ENCODE peak calls at places on chromosomes 4 and X, in nine cellular contexts. T, Y, R, P, M, X, S, H and J are unnamed samples.

GRCh38 chr4:127732623-127733199 is 2.5 kb downstream of the SLC25A31 start:
- DNase-seq in T (no peak), Y (no peak), R (no peak), P (no peak), M (no peak), X (no peak), S (no peak), H (no peak), J (peak; percentile 52)

GRCh38 chrX:124030520-124030919 is 69.0 kb downstream of the STAG2 start:
- DNase-seq in T (no peak), Y (no peak), R (no peak), P (no peak), M (no peak), X (no peak), S (no peak), H (no peak), J (no peak)

GRCh38 chr4:123661080-123661737 is 264.6 kb downstream of the SPRY1 start:
- DNase-seq in T (no peak), Y (no peak), R (no peak), P (no peak), M (no peak), X (no peak), S (no peak), H (no peak), J (peak; percentile 57)

GRCh38 chr4:141614878-141615586 is 21.4 kb upstream of the IL15 start:
- DNase-seq in T (no peak), Y (no peak), R (no peak), P (no peak), M (no peak), X (no peak), S (no peak), H (no peak), J (no peak)

GRCh38 chrX:134753185-134754008 is 95.1 kb upstream of the PLAC1 start:
- DNase-seq in T (no peak), Y (no peak), R (no peak), P (no peak), M (no peak), X (no peak), S (peak; percentile 16), H (no peak), J (peak; percentile 71)

GRCh38 chrX:49695276-49696180 is at the start of gene PAGE1:
- DNase-seq in T (no peak), Y (no peak), R (no peak), P (no peak), M (no peak), X (no peak), S (no peak), H (no peak), J (no peak)

GRCh38 chr4:142473960-142474338 is 372.2 kb downstream of the INPP4B start:
- DNase-seq in T (no peak), Y (peak; percentile 65), R (no peak), P (no peak), M (peak; percentile 40), X (no peak), S (no peak), H (no peak), J (no peak)

GRCh38 chr4:175807596-175807995 is 4.5 kb downstream of the GPM6A start:
- DNase-seq in T (no peak), Y (no peak), R (no peak), P (no peak), M (no peak), X (no peak), S (no peak), H (no peak), J (no peak)

GRCh38 chrX:134886201-134886600 is 104.6 kb upstream of the SMIM10 start:
- DNase-seq in T (no peak), Y (no peak), R (no peak), P (no peak), M (no peak), X (no peak), S (no peak), H (no peak), J (no peak)

GRCh38 chrX:11968470-11968869 is 169.8 kb upstream of the FRMPD4 start:
- DNase-seq in T (no peak), Y (no peak), R (no peak), P (no peak), M (no peak), X (no peak), S (no peak), H (no peak), J (no peak)

GRCh38 chr4:152956650-152957436 is 20.7 kb downstream of the FHDC1 start:
- DNase-seq in T (no peak), Y (no peak), R (no peak), P (no peak), M (no peak), X (no peak), S (no peak), H (no peak), J (peak; percentile 19)

GRCh38 chr4:76589872-76590846 is 155.1 kb downstream of the SHROOM3 start:
- DNase-seq in T (no peak), Y (no peak), R (no peak), P (no peak), M (no peak), X (peak; percentile 63), S (no peak), H (no peak), J (peak; percentile 92)

GRCh38 chr4:30941641-30942040 is 221.5 kb downstream of the PCDH7 start:
- DNase-seq in T (no peak), Y (no peak), R (no peak), P (no peak), M (no peak), X (no peak), S (no peak), H (no peak), J (no peak)

GRCh38 chr4:8237256-8237989 is 32.1 kb upstream of the HTRA3 start:
- DNase-seq in T (no peak), Y (no peak), R (no peak), P (no peak), M (no peak), X (no peak), S (no peak), H (no peak), J (no peak)
- H3K4me1 ChIP-seq in T (peaks cover 9% of the 10 kb centered on the region), Y (peaks cover 4% of the 10 kb centered on the region), R (peaks cover 2% of the 10 kb centered on the region), P (peaks cover 12% of the 10 kb centered on the region), M (peaks cover 44% of the 10 kb centered on the region), X (peaks cover 6% of the 10 kb centered on the region), S (peaks cover 10% of the 10 kb centered on the region), H (no peaks in the 10 kb centered on the region), J (peaks cover under 1% of the 10 kb centered on the region)

GRCh38 chr4:56650259-56651070 is 30.6 kb downstream of the HOPX start:
- DNase-seq in T (no peak), Y (no peak), R (no peak), P (no peak), M (no peak), X (no peak), S (no peak), H (no peak), J (no peak)
- TF ChIP-seq CTCF in T (no peak), Y (no peak), R (no peak), P (no peak), M (no peak), X (no peak), S (no peak), H (no peak), J (no peak)

GRCh38 chr4:98521486-98521885 is 136.9 kb downstream of the TSPAN5 start:
- DNase-seq in T (no peak), Y (no peak), R (no peak), P (no peak), M (no peak), X (no peak), S (no peak), H (no peak), J (peak; percentile 25)
- H3K4me1 ChIP-seq in T (no peaks in the 10 kb centered on the region), Y (peaks cover 60% of the 10 kb centered on the region), R (peaks cover 8% of the 10 kb centered on the region), P (no peaks in the 10 kb centered on the region), M (peaks cover 39% of the 10 kb centered on the region), X (peaks cover 7% of the 10 kb centered on the region), S (no peaks in the 10 kb centered on the region), H (peaks cover 9% of the 10 kb centered on the region), J (peaks cover 81% of the 10 kb centered on the region)

GRCh38 chr4:38180456-38180855 is 220.3 kb downstream of the PTTG2 start:
- DNase-seq in T (no peak), Y (no peak), R (no peak), P (no peak), M (no peak), X (no peak), S (no peak), H (no peak), J (no peak)
- TF ChIP-seq CTCF in T (no peak), Y (no peak), R (no peak), P (no peak), M (no peak), X (no peak), S (peak; percentile 9), H (no peak), J (no peak)

GRCh38 chr4:85700362-85700761 is 225.4 kb downstream of the ARHGAP24 start:
- DNase-seq in T (no peak), Y (no peak), R (no peak), P (no peak), M (no peak), X (no peak), S (no peak), H (no peak), J (no peak)
- H3K4me1 ChIP-seq in T (no peaks in the 10 kb centered on the region), Y (no peaks in the 10 kb centered on the region), R (no peaks in the 10 kb centered on the region), P (no peaks in the 10 kb centered on the region), M (peaks cover 53% of the 10 kb centered on the region), X (no peaks in the 10 kb centered on the region), S (no peaks in the 10 kb centered on the region), H (no peaks in the 10 kb centered on the region), J (no peaks in the 10 kb centered on the region)

GRCh38 chr4:15853345-15853744 is 75.2 kb downstream of the CD38 start:
- DNase-seq in T (no peak), Y (no peak), R (no peak), P (no peak), M (no peak), X (no peak), S (no peak), H (no peak), J (no peak)

GRCh38 chr4:15851969-15852368 is 73.8 kb downstream of the CD38 start:
- DNase-seq in T (no peak), Y (no peak), R (no peak), P (no peak), M (no peak), X (no peak), S (no peak), H (no peak), J (no peak)

GRCh38 chr4:15847746-15848145 is 69.6 kb downstream of the CD38 start:
- DNase-seq in T (no peak), Y (no peak), R (no peak), P (no peak), M (no peak), X (no peak), S (no peak), H (no peak), J (no peak)

GRCh38 chr4:15852524-15852923 is 74.4 kb downstream of the CD38 start:
- DNase-seq in T (no peak), Y (no peak), R (no peak), P (no peak), M (no peak), X (no peak), S (no peak), H (no peak), J (no peak)

GRCh38 chr4:15848191-15848842 is 70.2 kb downstream of the CD38 start:
- DNase-seq in T (no peak), Y (no peak), R (no peak), P (no peak), M (no peak), X (no peak), S (no peak), H (no peak), J (no peak)
- TF ChIP-seq CTCF in T (no peak), Y (no peak), R (no peak), P (no peak), M (no peak), X (no peak), S (peak; percentile 37), H (no peak), J (no peak)